ENCODE peak calls at places on chromosomes 6 and 20, in six cellular contexts. S is AG09309; X is AG08396; D is NCI-H345; T is stimulated activated CD4-positive, alpha-beta T cell treated with anti-CD3 and anti-CD28 coated beads, Interleukin-1b, Interleukin-23, amount 100 ng/mL, for 1 hour; F is effector memory CD4-positive, alpha-beta T cell. Y is an unnamed sample.

GRCh38 chr6:165663283-165663735 is 268 bp upstream of the PDE10A start:
- DNase-seq in T (no peak), D (no peak), F (no peak), S (no peak), X (peak), Y (no peak)

GRCh38 chr6:170434821-170435155 is 118.3 kb downstream of the PSMB1 start:
- DNase-seq in S (no peak), T (no peak), X (no peak), D (no peak), F (no peak), Y (no peak)

GRCh38 chr6:146871613-146872465 is 273.1 kb downstream of the ADGB start:
- DNase-seq in T (no peak), D (no peak), F (no peak), X (no peak), S (peak), Y (no peak)

GRCh38 chr20:62924567-62925419 is 1.5 kb downstream of the DIDO1 start:
- DNase-seq in S (no peak), T (no peak), X (peak), F (no peak), D (no peak), Y (no peak)

GRCh38 chr6:118897386-118897785 is 3.4 kb downstream of the ASF1A start:
- DNase-seq in T (no peak), S (no peak), X (no peak), F (no peak), D (no peak), Y (no peak)

GRCh38 chr6:45880139-45880538 is 135.5 kb downstream of the CLIC5 start:
- DNase-seq in T (no peak), S (no peak), D (no peak), X (peak), F (no peak), Y (no peak)

GRCh38 chr6:47481806-47482205 is 4.2 kb downstream of the CD2AP start:
- DNase-seq in X (no peak), F (no peak), S (no peak), T (no peak), D (no peak), Y (no peak)

GRCh38 chr6:149961728-149962425 is 1.9 kb upstream of the ULBP1 start:
- DNase-seq in F (no peak), T (no peak), X (no peak), S (no peak), D (peak), Y (no peak)

GRCh38 chr6:14729186-14729871 is 516.5 kb upstream of the JARID2 start:
- DNase-seq in S (no peak), T (no peak), F (no peak), D (peak), X (no peak), Y (no peak)

GRCh38 chr6:168388641-168389633 is 52.0 kb upstream of the SMOC2 start:
- DNase-seq in X (no peak), D (peak), T (no peak), F (no peak), S (no peak), Y (no peak)

GRCh38 chr6:73873081-73873480 is 177.1 kb downstream of the CD109 start:
- DNase-seq in D (no peak), F (no peak), S (no peak), T (no peak), X (peak), Y (no peak)

GRCh38 chr6:70166088-70166958 is 136.6 kb downstream of the COL9A1 start:
- DNase-seq in F (no peak), T (no peak), D (peak), S (no peak), X (peak), Y (peak)

GRCh38 chr20:10898555-10898954 is 224.8 kb upstream of the JAG1 start:
- DNase-seq in T (no peak), S (no peak), F (no peak), X (no peak), D (no peak), Y (no peak)

GRCh38 chr6:170464524-170464979 is 88.6 kb downstream of the PSMB1 start:
- DNase-seq in S (no peak), X (no peak), T (no peak), D (no peak), F (no peak), Y (no peak)

GRCh38 chr20:1324598-1325172 is 4.3 kb downstream of the SDCBP2 start:
- DNase-seq in X (peak), S (no peak), D (no peak), T (no peak), F (peak), Y (no peak)

GRCh38 chr20:48080583-48080982 is 295.3 kb upstream of the SULF2 start:
- DNase-seq in X (no peak), D (no peak), T (no peak), S (no peak), F (no peak), Y (no peak)

GRCh38 chr6:5712349-5713215 is 294.1 kb downstream of the NRN1 start:
- DNase-seq in T (no peak), X (no peak), F (no peak), D (no peak), S (no peak), Y (no peak)

Y was measured in HTR-8/SVneo.